ENCODE peak calls at places on chromosomes 3 and 15, in eight cellular contexts. One of them, this sample, is unnamed.

GRCh38 chr3:99868438-99868723 is 50.7 kb downstream of the CMSS1 start:
- DNase-seq in NCI-H748 treated with DMSO at 0.1 percent for 48 hours: no peak
- DNase-seq in activated CD4-positive, alpha-beta T cell treated with anti-CD3 and anti-CD28 coated beads for 48 hours: peak
- DNase-seq in activated CD8-positive, alpha-beta memory T cell treated with anti-CD3 and anti-CD28 coated beads, Interleukin-2, amount 50 U/mL, for 4 hours: no peak
- DNase-seq in iris pigment epithelial cell: peak
- DNase-seq in activated T-cell treated with anti-CD3 and anti-CD28 coated beads, Interleukin-2, amount 50 U/mL, for 72 hours: peak
- DNase-seq in right cardiac atrium: no peak
- DNase-seq in NCI-H1105: peak
- DNase-seq in this sample: no peak

GRCh38 chr3:56192001-56192400 is 276.3 kb downstream of the ERC2 start:
- DNase-seq in NCI-H748 treated with DMSO at 0.1 percent for 48 hours: no peak
- DNase-seq in activated CD4-positive, alpha-beta T cell treated with anti-CD3 and anti-CD28 coated beads for 48 hours: no peak
- DNase-seq in activated CD8-positive, alpha-beta memory T cell treated with anti-CD3 and anti-CD28 coated beads, Interleukin-2, amount 50 U/mL, for 4 hours: no peak
- DNase-seq in iris pigment epithelial cell: no peak
- DNase-seq in activated T-cell treated with anti-CD3 and anti-CD28 coated beads, Interleukin-2, amount 50 U/mL, for 72 hours: no peak
- DNase-seq in right cardiac atrium: no peak
- DNase-seq in NCI-H1105: no peak
- DNase-seq in this sample: no peak

GRCh38 chr3:86865506-86865905 is 125.4 kb downstream of the VGLL3 start:
- DNase-seq in NCI-H748 treated with DMSO at 0.1 percent for 48 hours: no peak
- DNase-seq in activated CD4-positive, alpha-beta T cell treated with anti-CD3 and anti-CD28 coated beads for 48 hours: no peak
- DNase-seq in activated CD8-positive, alpha-beta memory T cell treated with anti-CD3 and anti-CD28 coated beads, Interleukin-2, amount 50 U/mL, for 4 hours: no peak
- DNase-seq in iris pigment epithelial cell: peak
- DNase-seq in activated T-cell treated with anti-CD3 and anti-CD28 coated beads, Interleukin-2, amount 50 U/mL, for 72 hours: no peak
- DNase-seq in right cardiac atrium: no peak
- DNase-seq in NCI-H1105: no peak
- DNase-seq in this sample: no peak

GRCh38 chr3:14411166-14411526 is 8.7 kb downstream of the SLC6A6 start:
- DNase-seq in NCI-H748 treated with DMSO at 0.1 percent for 48 hours: no peak
- DNase-seq in activated CD4-positive, alpha-beta T cell treated with anti-CD3 and anti-CD28 coated beads for 48 hours: no peak
- DNase-seq in activated CD8-positive, alpha-beta memory T cell treated with anti-CD3 and anti-CD28 coated beads, Interleukin-2, amount 50 U/mL, for 4 hours: no peak
- DNase-seq in iris pigment epithelial cell: no peak
- DNase-seq in activated T-cell treated with anti-CD3 and anti-CD28 coated beads, Interleukin-2, amount 50 U/mL, for 72 hours: no peak
- DNase-seq in right cardiac atrium: no peak
- DNase-seq in NCI-H1105: no peak
- DNase-seq in this sample: no peak

GRCh38 chr3:116263842-116264545 is 181.3 kb downstream of the LSAMP start:
- DNase-seq in NCI-H748 treated with DMSO at 0.1 percent for 48 hours: no peak
- DNase-seq in activated CD4-positive, alpha-beta T cell treated with anti-CD3 and anti-CD28 coated beads for 48 hours: no peak
- DNase-seq in activated CD8-positive, alpha-beta memory T cell treated with anti-CD3 and anti-CD28 coated beads, Interleukin-2, amount 50 U/mL, for 4 hours: no peak
- DNase-seq in iris pigment epithelial cell: peak
- DNase-seq in activated T-cell treated with anti-CD3 and anti-CD28 coated beads, Interleukin-2, amount 50 U/mL, for 72 hours: no peak
- DNase-seq in right cardiac atrium: no peak
- DNase-seq in NCI-H1105: no peak
- DNase-seq in this sample: no peak

GRCh38 chr3:168431436-168431835 is 335.7 kb upstream of the GOLIM4 start:
- DNase-seq in NCI-H748 treated with DMSO at 0.1 percent for 48 hours: no peak
- DNase-seq in activated CD4-positive, alpha-beta T cell treated with anti-CD3 and anti-CD28 coated beads for 48 hours: no peak
- DNase-seq in activated CD8-positive, alpha-beta memory T cell treated with anti-CD3 and anti-CD28 coated beads, Interleukin-2, amount 50 U/mL, for 4 hours: no peak
- DNase-seq in iris pigment epithelial cell: peak
- DNase-seq in activated T-cell treated with anti-CD3 and anti-CD28 coated beads, Interleukin-2, amount 50 U/mL, for 72 hours: no peak
- DNase-seq in right cardiac atrium: no peak
- DNase-seq in NCI-H1105: no peak
- DNase-seq in this sample: no peak

GRCh38 chr3:71001303-71001702 is 582.2 kb downstream of the FOXP1 start:
- DNase-seq in NCI-H748 treated with DMSO at 0.1 percent for 48 hours: no peak
- DNase-seq in activated CD4-positive, alpha-beta T cell treated with anti-CD3 and anti-CD28 coated beads for 48 hours: no peak
- DNase-seq in activated CD8-positive, alpha-beta memory T cell treated with anti-CD3 and anti-CD28 coated beads, Interleukin-2, amount 50 U/mL, for 4 hours: no peak
- DNase-seq in iris pigment epithelial cell: peak
- DNase-seq in activated T-cell treated with anti-CD3 and anti-CD28 coated beads, Interleukin-2, amount 50 U/mL, for 72 hours: no peak
- DNase-seq in right cardiac atrium: no peak
- DNase-seq in NCI-H1105: no peak
- DNase-seq in this sample: no peak

GRCh38 chr3:101203411-101203810 is 117.0 kb downstream of the IMPG2 start:
- DNase-seq in NCI-H748 treated with DMSO at 0.1 percent for 48 hours: no peak
- DNase-seq in activated CD4-positive, alpha-beta T cell treated with anti-CD3 and anti-CD28 coated beads for 48 hours: no peak
- DNase-seq in activated CD8-positive, alpha-beta memory T cell treated with anti-CD3 and anti-CD28 coated beads, Interleukin-2, amount 50 U/mL, for 4 hours: no peak
- DNase-seq in iris pigment epithelial cell: peak
- DNase-seq in activated T-cell treated with anti-CD3 and anti-CD28 coated beads, Interleukin-2, amount 50 U/mL, for 72 hours: no peak
- DNase-seq in right cardiac atrium: no peak
- DNase-seq in NCI-H1105: no peak
- DNase-seq in this sample: no peak

GRCh38 chr15:59492389-59493377 is 54.7 kb downstream of the FAM81A start:
- DNase-seq in NCI-H748 treated with DMSO at 0.1 percent for 48 hours: peak
- DNase-seq in activated CD4-positive, alpha-beta T cell treated with anti-CD3 and anti-CD28 coated beads for 48 hours: peak
- DNase-seq in activated CD8-positive, alpha-beta memory T cell treated with anti-CD3 and anti-CD28 coated beads, Interleukin-2, amount 50 U/mL, for 4 hours: peak
- DNase-seq in iris pigment epithelial cell: peak
- DNase-seq in activated T-cell treated with anti-CD3 and anti-CD28 coated beads, Interleukin-2, amount 50 U/mL, for 72 hours: peak
- DNase-seq in right cardiac atrium: peak
- DNase-seq in NCI-H1105: peak
- DNase-seq in this sample: peak

GRCh38 chr3:176896640-176897039 is 300.6 kb downstream of the TBL1XR1 start:
- DNase-seq in NCI-H748 treated with DMSO at 0.1 percent for 48 hours: no peak
- DNase-seq in activated CD4-positive, alpha-beta T cell treated with anti-CD3 and anti-CD28 coated beads for 48 hours: no peak
- DNase-seq in activated CD8-positive, alpha-beta memory T cell treated with anti-CD3 and anti-CD28 coated beads, Interleukin-2, amount 50 U/mL, for 4 hours: no peak
- DNase-seq in iris pigment epithelial cell: no peak
- DNase-seq in activated T-cell treated with anti-CD3 and anti-CD28 coated beads, Interleukin-2, amount 50 U/mL, for 72 hours: no peak
- DNase-seq in right cardiac atrium: no peak
- DNase-seq in NCI-H1105: no peak
- DNase-seq in this sample: no peak

GRCh38 chr15:87348746-87349145 is 907.8 kb downstream of the NTRK3 start:
- DNase-seq in NCI-H748 treated with DMSO at 0.1 percent for 48 hours: peak
- DNase-seq in activated CD4-positive, alpha-beta T cell treated with anti-CD3 and anti-CD28 coated beads for 48 hours: no peak
- DNase-seq in activated CD8-positive, alpha-beta memory T cell treated with anti-CD3 and anti-CD28 coated beads, Interleukin-2, amount 50 U/mL, for 4 hours: no peak
- DNase-seq in iris pigment epithelial cell: peak
- DNase-seq in activated T-cell treated with anti-CD3 and anti-CD28 coated beads, Interleukin-2, amount 50 U/mL, for 72 hours: no peak
- DNase-seq in right cardiac atrium: no peak
- DNase-seq in NCI-H1105: no peak
- DNase-seq in this sample: no peak

GRCh38 chr3:48797626-48798025 is 50.0 kb downstream of the PRKAR2A start:
- DNase-seq in NCI-H748 treated with DMSO at 0.1 percent for 48 hours: no peak
- DNase-seq in activated CD4-positive, alpha-beta T cell treated with anti-CD3 and anti-CD28 coated beads for 48 hours: no peak
- DNase-seq in activated CD8-positive, alpha-beta memory T cell treated with anti-CD3 and anti-CD28 coated beads, Interleukin-2, amount 50 U/mL, for 4 hours: no peak
- DNase-seq in iris pigment epithelial cell: no peak
- DNase-seq in activated T-cell treated with anti-CD3 and anti-CD28 coated beads, Interleukin-2, amount 50 U/mL, for 72 hours: no peak
- DNase-seq in right cardiac atrium: no peak
- DNase-seq in NCI-H1105: no peak
- DNase-seq in this sample: no peak

GRCh38 chr3:189853906-189854305 is 222.7 kb downstream of the TP63 start:
- DNase-seq in NCI-H748 treated with DMSO at 0.1 percent for 48 hours: no peak
- DNase-seq in activated CD4-positive, alpha-beta T cell treated with anti-CD3 and anti-CD28 coated beads for 48 hours: no peak
- DNase-seq in activated CD8-positive, alpha-beta memory T cell treated with anti-CD3 and anti-CD28 coated beads, Interleukin-2, amount 50 U/mL, for 4 hours: no peak
- DNase-seq in iris pigment epithelial cell: no peak
- DNase-seq in activated T-cell treated with anti-CD3 and anti-CD28 coated beads, Interleukin-2, amount 50 U/mL, for 72 hours: no peak
- DNase-seq in right cardiac atrium: no peak
- DNase-seq in NCI-H1105: no peak
- DNase-seq in this sample: no peak

GRCh38 chr3:152405915-152406802 is 137.4 kb downstream of the MBNL1 start:
- DNase-seq in NCI-H748 treated with DMSO at 0.1 percent for 48 hours: no peak
- DNase-seq in activated CD4-positive, alpha-beta T cell treated with anti-CD3 and anti-CD28 coated beads for 48 hours: no peak
- DNase-seq in activated CD8-positive, alpha-beta memory T cell treated with anti-CD3 and anti-CD28 coated beads, Interleukin-2, amount 50 U/mL, for 4 hours: no peak
- DNase-seq in iris pigment epithelial cell: peak
- DNase-seq in activated T-cell treated with anti-CD3 and anti-CD28 coated beads, Interleukin-2, amount 50 U/mL, for 72 hours: no peak
- DNase-seq in right cardiac atrium: no peak
- DNase-seq in NCI-H1105: peak
- DNase-seq in this sample: no peak

GRCh38 chr15:89531796-89532537 is 35.6 kb upstream of the RHCG start:
- DNase-seq in NCI-H748 treated with DMSO at 0.1 percent for 48 hours: no peak
- DNase-seq in activated CD4-positive, alpha-beta T cell treated with anti-CD3 and anti-CD28 coated beads for 48 hours: no peak
- DNase-seq in activated CD8-positive, alpha-beta memory T cell treated with anti-CD3 and anti-CD28 coated beads, Interleukin-2, amount 50 U/mL, for 4 hours: no peak
- DNase-seq in iris pigment epithelial cell: peak
- DNase-seq in activated T-cell treated with anti-CD3 and anti-CD28 coated beads, Interleukin-2, amount 50 U/mL, for 72 hours: no peak
- DNase-seq in right cardiac atrium: no peak
- DNase-seq in NCI-H1105: no peak
- DNase-seq in this sample: no peak

GRCh38 chr3:146390967-146391366 is 78.4 kb downstream of the PLSCR2 start:
- DNase-seq in NCI-H748 treated with DMSO at 0.1 percent for 48 hours: no peak
- DNase-seq in activated CD4-positive, alpha-beta T cell treated with anti-CD3 and anti-CD28 coated beads for 48 hours: no peak
- DNase-seq in activated CD8-positive, alpha-beta memory T cell treated with anti-CD3 and anti-CD28 coated beads, Interleukin-2, amount 50 U/mL, for 4 hours: no peak
- DNase-seq in iris pigment epithelial cell: peak
- DNase-seq in activated T-cell treated with anti-CD3 and anti-CD28 coated beads, Interleukin-2, amount 50 U/mL, for 72 hours: no peak
- DNase-seq in right cardiac atrium: no peak
- DNase-seq in NCI-H1105: no peak
- DNase-seq in this sample: no peak

GRCh38 chr3:17111556-17111955 is 226.8 kb downstream of the PLCL2 start:
- DNase-seq in NCI-H748 treated with DMSO at 0.1 percent for 48 hours: no peak
- DNase-seq in activated CD4-positive, alpha-beta T cell treated with anti-CD3 and anti-CD28 coated beads for 48 hours: no peak
- DNase-seq in activated CD8-positive, alpha-beta memory T cell treated with anti-CD3 and anti-CD28 coated beads, Interleukin-2, amount 50 U/mL, for 4 hours: no peak
- DNase-seq in iris pigment epithelial cell: peak
- DNase-seq in activated T-cell treated with anti-CD3 and anti-CD28 coated beads, Interleukin-2, amount 50 U/mL, for 72 hours: no peak
- DNase-seq in right cardiac atrium: no peak
- DNase-seq in NCI-H1105: no peak
- DNase-seq in this sample: no peak

GRCh38 chr3:40585381-40586016 is 60.7 kb downstream of the ZNF621 start:
- DNase-seq in NCI-H748 treated with DMSO at 0.1 percent for 48 hours: no peak
- DNase-seq in activated CD4-positive, alpha-beta T cell treated with anti-CD3 and anti-CD28 coated beads for 48 hours: no peak
- DNase-seq in activated CD8-positive, alpha-beta memory T cell treated with anti-CD3 and anti-CD28 coated beads, Interleukin-2, amount 50 U/mL, for 4 hours: no peak
- DNase-seq in iris pigment epithelial cell: no peak
- DNase-seq in activated T-cell treated with anti-CD3 and anti-CD28 coated beads, Interleukin-2, amount 50 U/mL, for 72 hours: no peak
- DNase-seq in right cardiac atrium: no peak
- DNase-seq in NCI-H1105: no peak
- DNase-seq in this sample: no peak

GRCh38 chr15:53830707-53831386 is 71.4 kb upstream of the WDR72 start:
- DNase-seq in NCI-H748 treated with DMSO at 0.1 percent for 48 hours: no peak
- DNase-seq in activated CD4-positive, alpha-beta T cell treated with anti-CD3 and anti-CD28 coated beads for 48 hours: no peak
- DNase-seq in activated CD8-positive, alpha-beta memory T cell treated with anti-CD3 and anti-CD28 coated beads, Interleukin-2, amount 50 U/mL, for 4 hours: no peak
- DNase-seq in iris pigment epithelial cell: no peak
- DNase-seq in activated T-cell treated with anti-CD3 and anti-CD28 coated beads, Interleukin-2, amount 50 U/mL, for 72 hours: no peak
- DNase-seq in right cardiac atrium: no peak
- DNase-seq in NCI-H1105: no peak
- DNase-seq in this sample: no peak

GRCh38 chr15:101068523-101068960 is 149.4 kb downstream of the LRRK1 start:
- DNase-seq in NCI-H748 treated with DMSO at 0.1 percent for 48 hours: no peak
- DNase-seq in activated CD4-positive, alpha-beta T cell treated with anti-CD3 and anti-CD28 coated beads for 48 hours: no peak
- DNase-seq in activated CD8-positive, alpha-beta memory T cell treated with anti-CD3 and anti-CD28 coated beads, Interleukin-2, amount 50 U/mL, for 4 hours: no peak
- DNase-seq in iris pigment epithelial cell: no peak
- DNase-seq in activated T-cell treated with anti-CD3 and anti-CD28 coated beads, Interleukin-2, amount 50 U/mL, for 72 hours: no peak
- DNase-seq in right cardiac atrium: no peak
- DNase-seq in NCI-H1105: no peak
- DNase-seq in this sample: no peak

GRCh38 chr3:177035678-177036077 is 161.6 kb downstream of the TBL1XR1 start:
- DNase-seq in NCI-H748 treated with DMSO at 0.1 percent for 48 hours: peak
- DNase-seq in activated CD4-positive, alpha-beta T cell treated with anti-CD3 and anti-CD28 coated beads for 48 hours: no peak
- DNase-seq in activated CD8-positive, alpha-beta memory T cell treated with anti-CD3 and anti-CD28 coated beads, Interleukin-2, amount 50 U/mL, for 4 hours: no peak
- DNase-seq in iris pigment epithelial cell: no peak
- DNase-seq in activated T-cell treated with anti-CD3 and anti-CD28 coated beads, Interleukin-2, amount 50 U/mL, for 72 hours: no peak
- DNase-seq in right cardiac atrium: no peak
- DNase-seq in NCI-H1105: no peak
- DNase-seq in this sample: no peak

GRCh38 chr3:15443826-15444524 is 16.6 kb downstream of the EAF1 start:
- DNase-seq in NCI-H748 treated with DMSO at 0.1 percent for 48 hours: no peak
- DNase-seq in activated CD4-positive, alpha-beta T cell treated with anti-CD3 and anti-CD28 coated beads for 48 hours: no peak
- DNase-seq in activated CD8-positive, alpha-beta memory T cell treated with anti-CD3 and anti-CD28 coated beads, Interleukin-2, amount 50 U/mL, for 4 hours: no peak
- DNase-seq in iris pigment epithelial cell: peak
- DNase-seq in activated T-cell treated with anti-CD3 and anti-CD28 coated beads, Interleukin-2, amount 50 U/mL, for 72 hours: no peak
- DNase-seq in right cardiac atrium: no peak
- DNase-seq in NCI-H1105: no peak
- DNase-seq in this sample: no peak

GRCh38 chr15:50786871-50787270 is 21.4 kb upstream of the SPPL2A start:
- DNase-seq in NCI-H748 treated with DMSO at 0.1 percent for 48 hours: no peak
- DNase-seq in activated CD4-positive, alpha-beta T cell treated with anti-CD3 and anti-CD28 coated beads for 48 hours: no peak
- DNase-seq in activated CD8-positive, alpha-beta memory T cell treated with anti-CD3 and anti-CD28 coated beads, Interleukin-2, amount 50 U/mL, for 4 hours: no peak
- DNase-seq in iris pigment epithelial cell: peak
- DNase-seq in activated T-cell treated with anti-CD3 and anti-CD28 coated beads, Interleukin-2, amount 50 U/mL, for 72 hours: no peak
- DNase-seq in right cardiac atrium: no peak
- DNase-seq in NCI-H1105: no peak
- DNase-seq in this sample: no peak

GRCh38 chr15:86201313-86202008 is 121.8 kb downstream of the AGBL1 start:
- DNase-seq in NCI-H748 treated with DMSO at 0.1 percent for 48 hours: no peak
- DNase-seq in activated CD4-positive, alpha-beta T cell treated with anti-CD3 and anti-CD28 coated beads for 48 hours: no peak
- DNase-seq in activated CD8-positive, alpha-beta memory T cell treated with anti-CD3 and anti-CD28 coated beads, Interleukin-2, amount 50 U/mL, for 4 hours: no peak
- DNase-seq in iris pigment epithelial cell: no peak
- DNase-seq in activated T-cell treated with anti-CD3 and anti-CD28 coated beads, Interleukin-2, amount 50 U/mL, for 72 hours: no peak
- DNase-seq in right cardiac atrium: no peak
- DNase-seq in NCI-H1105: no peak
- DNase-seq in this sample: no peak

GRCh38 chr3:10780922-10781321 is 35.1 kb upstream of the SLC6A11 start:
- DNase-seq in NCI-H748 treated with DMSO at 0.1 percent for 48 hours: no peak
- DNase-seq in activated CD4-positive, alpha-beta T cell treated with anti-CD3 and anti-CD28 coated beads for 48 hours: no peak
- DNase-seq in activated CD8-positive, alpha-beta memory T cell treated with anti-CD3 and anti-CD28 coated beads, Interleukin-2, amount 50 U/mL, for 4 hours: no peak
- DNase-seq in iris pigment epithelial cell: no peak
- DNase-seq in activated T-cell treated with anti-CD3 and anti-CD28 coated beads, Interleukin-2, amount 50 U/mL, for 72 hours: no peak
- DNase-seq in right cardiac atrium: no peak
- DNase-seq in NCI-H1105: no peak
- DNase-seq in this sample: no peak

GRCh38 chr15:98582900-98583554 is 65.3 kb upstream of the IGF1R start:
- DNase-seq in NCI-H748 treated with DMSO at 0.1 percent for 48 hours: no peak
- DNase-seq in activated CD4-positive, alpha-beta T cell treated with anti-CD3 and anti-CD28 coated beads for 48 hours: no peak
- DNase-seq in activated CD8-positive, alpha-beta memory T cell treated with anti-CD3 and anti-CD28 coated beads, Interleukin-2, amount 50 U/mL, for 4 hours: no peak
- DNase-seq in iris pigment epithelial cell: no peak
- DNase-seq in activated T-cell treated with anti-CD3 and anti-CD28 coated beads, Interleukin-2, amount 50 U/mL, for 72 hours: no peak
- DNase-seq in right cardiac atrium: no peak
- DNase-seq in NCI-H1105: no peak
- DNase-seq in this sample: no peak

GRCh38 chr3:181210275-181210674 is 220.7 kb upstream of the DNAJC19 start:
- DNase-seq in NCI-H748 treated with DMSO at 0.1 percent for 48 hours: peak
- DNase-seq in activated CD4-positive, alpha-beta T cell treated with anti-CD3 and anti-CD28 coated beads for 48 hours: no peak
- DNase-seq in activated CD8-positive, alpha-beta memory T cell treated with anti-CD3 and anti-CD28 coated beads, Interleukin-2, amount 50 U/mL, for 4 hours: no peak
- DNase-seq in iris pigment epithelial cell: peak
- DNase-seq in activated T-cell treated with anti-CD3 and anti-CD28 coated beads, Interleukin-2, amount 50 U/mL, for 72 hours: no peak
- DNase-seq in right cardiac atrium: no peak
- DNase-seq in NCI-H1105: peak
- DNase-seq in this sample: no peak

GRCh38 chr15:74378853-74379252 is 11.4 kb upstream of the CYP11A1 start:
- DNase-seq in NCI-H748 treated with DMSO at 0.1 percent for 48 hours: no peak
- DNase-seq in activated CD4-positive, alpha-beta T cell treated with anti-CD3 and anti-CD28 coated beads for 48 hours: peak
- DNase-seq in activated CD8-positive, alpha-beta memory T cell treated with anti-CD3 and anti-CD28 coated beads, Interleukin-2, amount 50 U/mL, for 4 hours: peak
- DNase-seq in iris pigment epithelial cell: peak
- DNase-seq in activated T-cell treated with anti-CD3 and anti-CD28 coated beads, Interleukin-2, amount 50 U/mL, for 72 hours: peak
- DNase-seq in right cardiac atrium: no peak
- DNase-seq in NCI-H1105: no peak
- DNase-seq in this sample: no peak

GRCh38 chr3:68306571-68306970 is 625.8 kb downstream of the TAFA4 start:
- DNase-seq in NCI-H748 treated with DMSO at 0.1 percent for 48 hours: no peak
- DNase-seq in activated CD4-positive, alpha-beta T cell treated with anti-CD3 and anti-CD28 coated beads for 48 hours: peak
- DNase-seq in activated CD8-positive, alpha-beta memory T cell treated with anti-CD3 and anti-CD28 coated beads, Interleukin-2, amount 50 U/mL, for 4 hours: no peak
- DNase-seq in iris pigment epithelial cell: no peak
- DNase-seq in activated T-cell treated with anti-CD3 and anti-CD28 coated beads, Interleukin-2, amount 50 U/mL, for 72 hours: peak
- DNase-seq in right cardiac atrium: no peak
- DNase-seq in NCI-H1105: no peak
- DNase-seq in this sample: no peak

GRCh38 chr15:66703540-66703941 is 1.5 kb downstream of the SMAD6 start:
- DNase-seq in NCI-H748 treated with DMSO at 0.1 percent for 48 hours: no peak
- DNase-seq in activated CD4-positive, alpha-beta T cell treated with anti-CD3 and anti-CD28 coated beads for 48 hours: peak
- DNase-seq in activated CD8-positive, alpha-beta memory T cell treated with anti-CD3 and anti-CD28 coated beads, Interleukin-2, amount 50 U/mL, for 4 hours: no peak
- DNase-seq in iris pigment epithelial cell: peak
- DNase-seq in activated T-cell treated with anti-CD3 and anti-CD28 coated beads, Interleukin-2, amount 50 U/mL, for 72 hours: peak
- DNase-seq in right cardiac atrium: no peak
- DNase-seq in NCI-H1105: peak
- DNase-seq in this sample: peak

GRCh38 chr15:34584321-34584668 is 844 bp upstream of the GOLGA8B start:
- DNase-seq in NCI-H748 treated with DMSO at 0.1 percent for 48 hours: no peak
- DNase-seq in activated CD4-positive, alpha-beta T cell treated with anti-CD3 and anti-CD28 coated beads for 48 hours: no peak
- DNase-seq in activated CD8-positive, alpha-beta memory T cell treated with anti-CD3 and anti-CD28 coated beads, Interleukin-2, amount 50 U/mL, for 4 hours: no peak
- DNase-seq in iris pigment epithelial cell: no peak
- DNase-seq in activated T-cell treated with anti-CD3 and anti-CD28 coated beads, Interleukin-2, amount 50 U/mL, for 72 hours: no peak
- DNase-seq in right cardiac atrium: no peak
- DNase-seq in NCI-H1105: no peak
- DNase-seq in this sample: no peak

GRCh38 chr3:13028010-13028821 is 45.0 kb downstream of the IQSEC1 start:
- DNase-seq in NCI-H748 treated with DMSO at 0.1 percent for 48 hours: no peak
- DNase-seq in activated CD4-positive, alpha-beta T cell treated with anti-CD3 and anti-CD28 coated beads for 48 hours: no peak
- DNase-seq in activated CD8-positive, alpha-beta memory T cell treated with anti-CD3 and anti-CD28 coated beads, Interleukin-2, amount 50 U/mL, for 4 hours: no peak
- DNase-seq in iris pigment epithelial cell: no peak
- DNase-seq in activated T-cell treated with anti-CD3 and anti-CD28 coated beads, Interleukin-2, amount 50 U/mL, for 72 hours: no peak
- DNase-seq in right cardiac atrium: no peak
- DNase-seq in NCI-H1105: no peak
- DNase-seq in this sample: no peak

GRCh38 chr15:65414841-65415621 is 7.7 kb downstream of the IGDCC4 start:
- DNase-seq in NCI-H748 treated with DMSO at 0.1 percent for 48 hours: no peak
- DNase-seq in activated CD4-positive, alpha-beta T cell treated with anti-CD3 and anti-CD28 coated beads for 48 hours: no peak
- DNase-seq in activated CD8-positive, alpha-beta memory T cell treated with anti-CD3 and anti-CD28 coated beads, Interleukin-2, amount 50 U/mL, for 4 hours: no peak
- DNase-seq in iris pigment epithelial cell: peak
- DNase-seq in activated T-cell treated with anti-CD3 and anti-CD28 coated beads, Interleukin-2, amount 50 U/mL, for 72 hours: no peak
- DNase-seq in right cardiac atrium: peak
- DNase-seq in NCI-H1105: peak
- DNase-seq in this sample: no peak